ENCODE peak calls at places on chromosomes 13 and 19, in five cellular contexts. One of them, this sample, is unnamed.

GRCh38 chr13:37640499-37640898 is 41.9 kb upstream of the POSTN start:
- DNase-seq in GM23338: peak; percentile 57
- DNase-seq in upper lobe of left lung: no peak
- DNase-seq in spleen: no peak
- DNase-seq in Panc1: peak; percentile 2
- DNase-seq in this sample: no peak

GRCh38 chr13:21997726-21998125 is 326.9 kb downstream of the FGF9 start:
- DNase-seq in Panc1: no peak
- DNase-seq in spleen: no peak
- DNase-seq in GM23338: no peak
- DNase-seq in upper lobe of left lung: no peak
- DNase-seq in this sample: no peak

GRCh38 chr13:29548722-29549446 is 46.6 kb downstream of the SLC7A1 start:
- DNase-seq in GM23338: no peak
- DNase-seq in Panc1: no peak
- DNase-seq in spleen: no peak
- DNase-seq in upper lobe of left lung: no peak
- DNase-seq in this sample: no peak

GRCh38 chr19:46722421-46723022 is 5.6 kb upstream of the PRKD2 start:
- DNase-seq in upper lobe of left lung: no peak
- DNase-seq in Panc1: no peak
- DNase-seq in spleen: peak; percentile 81
- DNase-seq in GM23338: no peak
- DNase-seq in this sample: no peak

GRCh38 chr19:18167975-18168645 is 5.5 kb upstream of the IFI30 start:
- DNase-seq in GM23338: peak; percentile 78
- DNase-seq in spleen: peak; percentile 89
- DNase-seq in Panc1: no peak
- DNase-seq in upper lobe of left lung: peak; percentile 67
- DNase-seq in this sample: no peak

GRCh38 chr13:67228031-67228430 is 2.1 kb downstream of the PCDH9 start:
- DNase-seq in spleen: no peak
- DNase-seq in GM23338: no peak
- DNase-seq in upper lobe of left lung: peak; percentile 27
- DNase-seq in Panc1: no peak
- DNase-seq in this sample: no peak

GRCh38 chr19:51398096-51398704 is 7.8 kb upstream of the C19orf84 start:
- DNase-seq in upper lobe of left lung: no peak
- DNase-seq in Panc1: no peak
- DNase-seq in GM23338: peak; percentile 70
- DNase-seq in spleen: no peak
- DNase-seq in this sample: no peak

GRCh38 chr13:22665531-22665930 is 515.2 kb upstream of the SGCG start:
- DNase-seq in upper lobe of left lung: no peak
- DNase-seq in Panc1: no peak
- DNase-seq in GM23338: no peak
- DNase-seq in spleen: no peak
- DNase-seq in this sample: no peak

GRCh38 chr19:29837448-29837961 is 25.7 kb downstream of the CCNE1 start:
- DNase-seq in spleen: no peak
- DNase-seq in upper lobe of left lung: no peak
- DNase-seq in GM23338: no peak
- DNase-seq in Panc1: no peak
- DNase-seq in this sample: no peak

GRCh38 chr13:104008571-104009435 is 942.6 kb upstream of the SLC10A2 start:
- DNase-seq in Panc1: no peak
- DNase-seq in GM23338: no peak
- DNase-seq in upper lobe of left lung: no peak
- DNase-seq in spleen: no peak
- DNase-seq in this sample: no peak

GRCh38 chr13:37058801-37059135 is 720 bp downstream of the SUPT20H start:
- DNase-seq in spleen: no peak
- DNase-seq in Panc1: no peak
- DNase-seq in upper lobe of left lung: no peak
- DNase-seq in GM23338: peak; percentile 40
- DNase-seq in this sample: no peak

GRCh38 chr13:98313023-98313937 is 136.2 kb upstream of the RNF113B start:
- DNase-seq in Panc1: no peak
- DNase-seq in upper lobe of left lung: no peak
- DNase-seq in GM23338: no peak
- DNase-seq in spleen: no peak
- DNase-seq in this sample: no peak

GRCh38 chr13:85879014-85879413 is 79.8 kb upstream of the SLITRK6 start:
- DNase-seq in Panc1: no peak
- DNase-seq in GM23338: no peak
- DNase-seq in upper lobe of left lung: no peak
- DNase-seq in spleen: no peak
- DNase-seq in this sample: no peak

GRCh38 chr19:3298853-3299449 is 67.4 kb upstream of the NFIC start:
- DNase-seq in upper lobe of left lung: no peak
- DNase-seq in Panc1: no peak
- DNase-seq in GM23338: no peak
- DNase-seq in spleen: no peak
- DNase-seq in this sample: no peak
- TF ChIP-seq POLR2AphosphoS5 in upper lobe of left lung: no peak
- TF ChIP-seq POLR2AphosphoS5 in Panc1: no peak
- TF ChIP-seq POLR2AphosphoS5 in GM23338: no peak
- TF ChIP-seq POLR2AphosphoS5 in spleen: no peak
- TF ChIP-seq POLR2AphosphoS5 in this sample: no peak

DNA sequence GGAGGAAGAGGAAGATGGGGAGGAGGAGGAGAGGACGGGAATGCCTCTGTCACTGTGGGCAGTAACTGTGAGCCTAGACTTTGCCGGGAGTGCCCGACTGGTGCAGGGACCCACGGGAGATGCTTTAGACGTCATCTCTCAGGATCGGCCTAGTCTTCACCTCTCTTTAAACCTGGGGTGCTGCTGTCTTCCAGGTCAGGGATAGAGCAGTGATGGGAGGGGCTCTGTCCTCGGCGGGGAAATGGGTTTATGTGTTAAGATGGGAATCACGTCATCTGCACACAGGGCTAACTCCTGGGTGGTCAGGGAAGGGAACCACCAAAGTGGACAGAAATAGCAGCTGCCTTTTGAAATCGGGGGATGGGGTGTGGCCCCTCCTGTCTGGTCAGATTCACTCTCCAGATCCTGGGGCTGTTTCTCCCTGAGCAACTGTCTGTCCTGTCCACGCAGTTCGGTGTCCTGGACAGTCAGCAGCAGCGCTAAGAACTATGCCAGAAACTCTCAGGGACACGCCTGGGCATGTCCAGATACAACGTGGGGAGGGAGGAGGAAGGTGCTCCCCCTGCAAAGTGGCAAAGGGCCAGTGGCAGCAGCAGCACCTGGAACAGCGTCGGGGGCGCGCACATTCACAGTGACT is 26.8 kb downstream of the GAS6 start:
- DNase-seq in Panc1: no peak
- DNase-seq in upper lobe of left lung: no peak
- DNase-seq in GM23338: no peak
- DNase-seq in spleen: no peak
- DNase-seq in this sample: peak; percentile 84
- H3K27me3 ChIP-seq in Panc1: no peaks in the 10 kb centered on the region
- H3K27me3 ChIP-seq in upper lobe of left lung: no peaks in the 10 kb centered on the region
- H3K27me3 ChIP-seq in GM23338: no peaks in the 10 kb centered on the region
- H3K27me3 ChIP-seq in spleen: no peaks in the 10 kb centered on the region
- H3K27me3 ChIP-seq in this sample: peaks cover 4% of the 10 kb centered on the region

DNA sequence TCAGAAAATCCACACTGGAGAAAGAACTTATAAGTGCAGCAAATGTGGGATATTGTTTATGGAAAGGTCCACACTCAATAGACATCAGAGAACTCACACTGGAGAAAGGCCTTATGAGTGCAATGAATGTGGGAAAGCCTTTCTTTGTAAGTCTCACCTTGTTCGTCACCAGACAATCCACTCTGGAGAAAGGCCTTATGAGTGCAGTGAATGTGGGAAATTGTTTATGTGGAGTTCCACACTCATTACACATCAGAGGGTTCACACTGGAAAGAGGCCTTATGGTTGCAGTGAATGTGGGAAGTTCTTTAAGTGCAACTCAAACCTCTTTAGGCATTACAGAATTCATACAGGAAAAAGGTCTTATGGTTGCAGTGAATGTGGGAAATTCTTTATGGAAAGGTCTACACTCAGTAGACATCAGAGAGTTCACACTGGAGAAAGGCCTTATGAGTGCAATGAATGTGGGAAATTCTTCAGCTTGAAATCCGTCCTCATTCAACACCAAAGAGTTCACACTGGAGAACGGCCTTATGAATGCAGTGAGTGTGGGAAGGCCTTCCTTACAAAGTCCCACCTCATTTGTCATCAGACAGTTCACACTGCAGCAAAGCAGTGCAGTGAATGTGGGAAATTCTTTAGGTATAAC is 12.0 kb upstream of the ZNF548 start:
- DNase-seq in Panc1: no peak
- DNase-seq in GM23338: no peak
- DNase-seq in spleen: no peak
- DNase-seq in upper lobe of left lung: no peak
- DNase-seq in this sample: no peak
- H3K4me3 ChIP-seq in Panc1: no peak overlapping the region
- H3K4me3 ChIP-seq in GM23338: no peak overlapping the region
- H3K4me3 ChIP-seq in spleen: no peak overlapping the region
- H3K4me3 ChIP-seq in upper lobe of left lung: no peak overlapping the region
- H3K4me3 ChIP-seq in this sample: no peak overlapping the region

GRCh38 chr19:19508217-19508616 is 7.1 kb downstream of the TSSK6 start:
- DNase-seq in upper lobe of left lung: no peak
- DNase-seq in Panc1: no peak
- DNase-seq in GM23338: no peak
- DNase-seq in spleen: no peak
- DNase-seq in this sample: no peak
- TF ChIP-seq POLR2AphosphoS5 in upper lobe of left lung: no peak
- TF ChIP-seq POLR2AphosphoS5 in Panc1: no peak
- TF ChIP-seq POLR2AphosphoS5 in GM23338: peak; percentile 31
- TF ChIP-seq POLR2AphosphoS5 in spleen: peak; percentile 43
- TF ChIP-seq POLR2AphosphoS5 in this sample: no peak

DNA sequence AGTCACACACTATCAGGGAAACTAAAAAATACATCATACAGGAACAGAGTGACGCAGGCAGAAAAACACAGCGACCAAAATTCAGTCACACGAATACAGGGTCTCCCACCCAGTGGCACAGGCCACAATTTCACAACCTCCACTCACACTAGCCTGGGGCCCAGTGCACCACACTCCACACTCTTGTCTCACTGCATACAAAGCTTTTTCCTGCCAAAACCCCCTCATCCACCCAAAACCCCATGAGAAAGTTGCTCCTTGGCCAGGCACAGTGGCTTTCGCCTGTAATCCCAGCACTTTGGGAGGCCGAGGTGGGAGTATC is 1.2 kb downstream of the S1PR5 start:
- DNase-seq in upper lobe of left lung: no peak
- DNase-seq in spleen: no peak
- DNase-seq in GM23338: no peak
- DNase-seq in Panc1: no peak
- DNase-seq in this sample: no peak
- H3K27me3 ChIP-seq in upper lobe of left lung: peaks cover 39% of the 10 kb centered on the region
- H3K27me3 ChIP-seq in spleen: peaks cover 98% of the 10 kb centered on the region
- H3K27me3 ChIP-seq in GM23338: peaks cover 85% of the 10 kb centered on the region
- H3K27me3 ChIP-seq in Panc1: no peaks in the 10 kb centered on the region
- H3K27me3 ChIP-seq in this sample: no peaks in the 10 kb centered on the region

GRCh38 chr19:14416743-14417214 is 2.4 kb downstream of the DDX39A start:
- DNase-seq in Panc1: no peak
- DNase-seq in spleen: no peak
- DNase-seq in GM23338: no peak
- DNase-seq in upper lobe of left lung: peak; percentile 67
- DNase-seq in this sample: no peak
- H3K4me3 ChIP-seq in Panc1: peak overlapping the region; percentile 76
- H3K4me3 ChIP-seq in spleen: peak overlapping the region; percentile 97
- H3K4me3 ChIP-seq in GM23338: no peak overlapping the region
- H3K4me3 ChIP-seq in upper lobe of left lung: peak overlapping the region; percentile 77
- H3K4me3 ChIP-seq in this sample: no peak overlapping the region

DNA sequence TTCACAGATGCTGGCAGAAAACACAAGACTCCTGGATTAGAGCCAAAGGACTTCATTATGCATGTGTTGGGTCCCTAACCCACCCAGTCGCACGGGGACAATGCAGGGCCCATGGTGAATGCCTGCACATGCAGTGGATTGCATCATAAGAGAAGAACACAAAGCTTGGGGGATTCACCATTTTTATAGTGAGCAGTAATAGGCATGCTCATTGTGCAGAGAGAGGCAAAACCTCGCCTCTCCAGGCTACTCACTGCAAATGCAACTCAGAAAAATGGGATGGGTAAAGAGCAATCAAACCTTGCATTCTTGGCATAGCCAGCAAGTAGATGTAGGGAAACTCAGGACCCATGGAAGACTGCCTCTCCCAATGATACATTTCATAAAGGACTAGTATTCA is 115.8 kb downstream of the DIAPH3 start:
- DNase-seq in Panc1: no peak
- DNase-seq in GM23338: peak; percentile 43
- DNase-seq in spleen: no peak
- DNase-seq in upper lobe of left lung: no peak
- DNase-seq in this sample: no peak
- TF ChIP-seq POLR2AphosphoS5 in Panc1: no peak
- TF ChIP-seq POLR2AphosphoS5 in GM23338: no peak
- TF ChIP-seq POLR2AphosphoS5 in spleen: no peak
- TF ChIP-seq POLR2AphosphoS5 in upper lobe of left lung: no peak
- TF ChIP-seq POLR2AphosphoS5 in this sample: no peak

This sample was measured in prostate gland.